ENCODE peak calls at places on chromosomes 3 and 15, in four cellular contexts. One of them, this sample, is unnamed.

GRCh38 chr3:169619793-169620192 is 43.7 kb downstream of the MECOM start:
- DNase-seq in H1: no peak
- DNase-seq in HepG2: no peak
- DNase-seq in K562: no peak
- DNase-seq in this sample: no peak

GRCh38 chr3:178705925-178706324 is 169.7 kb downstream of the KCNMB2 start:
- DNase-seq in K562: no peak
- DNase-seq in HepG2: no peak
- DNase-seq in H1: no peak
- DNase-seq in this sample: no peak

GRCh38 chr15:73899197-73900128 is 26.1 kb downstream of the TBC1D21 start:
- DNase-seq in H1: no peak
- DNase-seq in K562: no peak
- DNase-seq in HepG2: no peak
- DNase-seq in this sample: no peak

GRCh38 chr3:58059349-58060321 is 51.4 kb downstream of the FLNB start:
- DNase-seq in HepG2: peak; percentile 99
- DNase-seq in H1: no peak
- DNase-seq in K562: no peak
- DNase-seq in this sample: no peak

GRCh38 chr3:11145888-11146287 is 8.4 kb upstream of the HRH1 start:
- DNase-seq in K562: no peak
- DNase-seq in H1: no peak
- DNase-seq in HepG2: no peak
- DNase-seq in this sample: no peak

GRCh38 chr3:156474560-156475389 is 80.1 kb downstream of the SSR3 start:
- DNase-seq in K562: peak; percentile 23
- DNase-seq in H1: no peak
- DNase-seq in HepG2: no peak
- DNase-seq in this sample: peak; percentile 53

GRCh38 chr15:51853987-51854386 is 24.5 kb downstream of the TMOD3 start:
- DNase-seq in HepG2: no peak
- DNase-seq in H1: no peak
- DNase-seq in K562: no peak
- DNase-seq in this sample: no peak

GRCh38 chr3:99731499-99731898 is 86.2 kb upstream of the CMSS1 start:
- DNase-seq in K562: no peak
- DNase-seq in HepG2: no peak
- DNase-seq in H1: no peak
- DNase-seq in this sample: no peak

GRCh38 chr3:112653209-112653871 is 12.4 kb upstream of the CCDC80 start:
- DNase-seq in K562: no peak
- DNase-seq in HepG2: no peak
- DNase-seq in H1: no peak
- DNase-seq in this sample: no peak

GRCh38 chr3:48433472-48434118 is 3.7 kb upstream of the PLXNB1 start:
- DNase-seq in HepG2: peak; percentile 79
- DNase-seq in K562: no peak
- DNase-seq in H1: no peak
- DNase-seq in this sample: no peak

GRCh38 chr3:51703026-51703775 is 3.7 kb upstream of the GRM2 start:
- DNase-seq in K562: no peak
- DNase-seq in H1: no peak
- DNase-seq in HepG2: no peak
- DNase-seq in this sample: peak; percentile 35

GRCh38 chr3:23810342-23811116 is 4.8 kb downstream of the UBE2E1 start:
- DNase-seq in HepG2: peak; percentile 41
- DNase-seq in K562: peak; percentile 48
- DNase-seq in H1: peak; percentile 59
- DNase-seq in this sample: peak; percentile 66

GRCh38 chr15:89003865-89004725 is 84.2 kb upstream of the ABHD2 start:
- DNase-seq in K562: peak; percentile 66
- DNase-seq in H1: no peak
- DNase-seq in HepG2: peak; percentile 41
- DNase-seq in this sample: peak; percentile 71

GRCh38 chr3:120652281-120652680 is 29.8 kb downstream of the HGD start:
- DNase-seq in K562: no peak
- DNase-seq in H1: no peak
- DNase-seq in HepG2: no peak
- DNase-seq in this sample: no peak
- TF ChIP-seq JUN in K562: no peak
- TF ChIP-seq JUN in H1: no peak
- TF ChIP-seq JUN in HepG2: no peak
- TF ChIP-seq JUN in this sample: no peak

DNA sequence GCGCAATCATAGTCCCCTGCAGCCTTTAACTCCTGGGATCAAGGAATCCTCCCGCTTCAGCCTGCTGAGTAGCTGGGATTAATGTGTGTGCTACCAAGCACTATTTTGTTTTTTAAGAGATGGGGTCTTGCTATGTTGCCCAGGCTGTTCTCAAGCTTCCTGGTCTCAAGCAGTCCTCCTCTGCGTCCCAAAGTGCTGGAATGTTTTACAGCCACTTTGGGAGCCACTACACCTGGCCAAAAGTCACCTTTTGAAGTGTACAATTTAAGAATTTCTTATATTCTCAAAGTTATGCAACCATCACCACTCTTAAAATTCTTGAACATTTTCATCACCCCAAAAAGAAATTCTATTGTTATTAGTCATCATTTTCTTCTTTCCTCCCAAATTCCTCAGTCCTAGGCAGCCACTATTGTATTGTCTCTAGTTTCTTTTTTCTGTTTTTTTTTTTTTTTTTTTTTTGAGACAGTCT is 17.8 kb downstream of the CDV3 start:
- DNase-seq in K562: no peak
- DNase-seq in H1: no peak
- DNase-seq in HepG2: no peak
- DNase-seq in this sample: no peak
- TF ChIP-seq SP1 in K562: no peak
- TF ChIP-seq SP1 in H1: no peak
- TF ChIP-seq SP1 in HepG2: no peak
- TF ChIP-seq SP1 in this sample: no peak

GRCh38 chr3:160893207-160893606 is 137.2 kb downstream of the PPM1L start:
- DNase-seq in H1: no peak
- DNase-seq in HepG2: no peak
- DNase-seq in K562: no peak
- DNase-seq in this sample: no peak
- TF ChIP-seq MAX in H1: no peak
- TF ChIP-seq MAX in HepG2: no peak
- TF ChIP-seq MAX in K562: no peak
- TF ChIP-seq MAX in this sample: no peak

GRCh38 chr3:110344897-110345767 is 726.5 kb upstream of the NECTIN3 start:
- DNase-seq in HepG2: peak; percentile 87
- DNase-seq in H1: no peak
- DNase-seq in K562: no peak
- DNase-seq in this sample: no peak
- TF ChIP-seq JUN in HepG2: no peak
- TF ChIP-seq JUN in H1: no peak
- TF ChIP-seq JUN in K562: no peak
- TF ChIP-seq JUN in this sample: no peak

GRCh38 chr3:13028010-13028821 is 45.0 kb downstream of the IQSEC1 start:
- DNase-seq in HepG2: no peak
- DNase-seq in K562: no peak
- DNase-seq in H1: no peak
- DNase-seq in this sample: no peak
- TF ChIP-seq SP1 in HepG2: no peak
- TF ChIP-seq SP1 in K562: no peak
- TF ChIP-seq SP1 in H1: no peak
- TF ChIP-seq SP1 in this sample: no peak

GRCh38 chr15:66753687-66754377 is 51.8 kb downstream of the SMAD6 start:
- DNase-seq in K562: no peak
- DNase-seq in H1: no peak
- DNase-seq in HepG2: no peak
- DNase-seq in this sample: no peak
- TF ChIP-seq MAX in K562: no peak
- TF ChIP-seq MAX in H1: no peak
- TF ChIP-seq MAX in HepG2: no peak
- TF ChIP-seq MAX in this sample: no peak

This sample was measured in WTC11.